ENCODE peak calls at places on chromosome X, in four cellular contexts. One of them, this sample, is unnamed.
A peak's percentile ranks its signal among the peaks of the same experiment; 100 is the strongest.

GRCh38 chrX:69565247-69565815 is 50.6 kb upstream of the EDA start:
- DNase-seq in NCI-H345: no peak
- DNase-seq in glomerular endothelial cell: no peak
- DNase-seq in hypothalamus: no peak
- DNase-seq in this sample: no peak

GRCh38 chrX:24148535-24149345 is 789 bp upstream of the ZFX start:
- DNase-seq in glomerular endothelial cell: no peak
- DNase-seq in NCI-H345: peak; percentile 10
- DNase-seq in hypothalamus: no peak
- DNase-seq in this sample: no peak

GRCh38 chrX:133608406-133608805 is 193.1 kb upstream of the GPC4 start:
- DNase-seq in hypothalamus: no peak
- DNase-seq in glomerular endothelial cell: no peak
- DNase-seq in NCI-H345: no peak
- DNase-seq in this sample: no peak

GRCh38 chrX:40132751-40133150 is 35.0 kb upstream of the BCOR start:
- DNase-seq in hypothalamus: no peak
- DNase-seq in NCI-H345: no peak
- DNase-seq in glomerular endothelial cell: no peak
- DNase-seq in this sample: no peak

GRCh38 chrX:107700317-107700774 is 72.0 kb downstream of the PRPS1 start:
- DNase-seq in NCI-H345: no peak
- DNase-seq in hypothalamus: peak; percentile 12
- DNase-seq in glomerular endothelial cell: no peak
- DNase-seq in this sample: no peak

GRCh38 chrX:12210196-12210815 is 72.0 kb downstream of the FRMPD4 start:
- DNase-seq in NCI-H345: no peak
- DNase-seq in hypothalamus: no peak
- DNase-seq in glomerular endothelial cell: no peak
- DNase-seq in this sample: no peak

GRCh38 chrX:16785247-16786138 is 773 bp upstream of the TXLNG start:
- DNase-seq in NCI-H345: peak; percentile 29
- DNase-seq in glomerular endothelial cell: no peak
- DNase-seq in hypothalamus: no peak
- DNase-seq in this sample: no peak

GRCh38 chrX:113741744-113742143 is 842.1 kb upstream of the HTR2C start:
- DNase-seq in glomerular endothelial cell: no peak
- DNase-seq in hypothalamus: no peak
- DNase-seq in NCI-H345: no peak
- DNase-seq in this sample: no peak

GRCh38 chrX:65586491-65586890 is 51.9 kb upstream of the LAS1L start:
- DNase-seq in hypothalamus: no peak
- DNase-seq in glomerular endothelial cell: no peak
- DNase-seq in NCI-H345: no peak
- DNase-seq in this sample: no peak

GRCh38 chrX:97065973-97066372 is 182.3 kb downstream of the RPA4 start:
- DNase-seq in glomerular endothelial cell: no peak
- DNase-seq in NCI-H345: no peak
- DNase-seq in hypothalamus: no peak
- DNase-seq in this sample: no peak

GRCh38 chrX:42415636-42416035 is 362.3 kb downstream of the PPP1R2C start:
- DNase-seq in glomerular endothelial cell: no peak
- DNase-seq in NCI-H345: no peak
- DNase-seq in hypothalamus: no peak
- DNase-seq in this sample: no peak

GRCh38 chrX:98956014-98956413 is 1454.1 kb downstream of the PCDH19 start:
- DNase-seq in hypothalamus: no peak
- DNase-seq in glomerular endothelial cell: no peak
- DNase-seq in NCI-H345: no peak
- DNase-seq in this sample: no peak

GRCh38 chrX:133254666-133255065 is 36.5 kb upstream of the TFDP3 start:
- DNase-seq in hypothalamus: no peak
- DNase-seq in glomerular endothelial cell: no peak
- DNase-seq in NCI-H345: no peak
- DNase-seq in this sample: no peak

GRCh38 chrX:133985164-133986007 is at the start of gene GPC3:
- DNase-seq in glomerular endothelial cell: no peak
- DNase-seq in NCI-H345: peak; percentile 70
- DNase-seq in hypothalamus: no peak
- DNase-seq in this sample: peak; percentile 17

GRCh38 chrX:138745215-138745614 is 33.7 kb upstream of the FGF13 start:
- DNase-seq in glomerular endothelial cell: peak; percentile 27
- DNase-seq in hypothalamus: no peak
- DNase-seq in NCI-H345: peak; percentile 9
- DNase-seq in this sample: no peak

GRCh38 chrX:44913656-44914531 is 40.9 kb downstream of the KDM6A start:
- DNase-seq in NCI-H345: no peak
- DNase-seq in glomerular endothelial cell: no peak
- DNase-seq in hypothalamus: no peak
- DNase-seq in this sample: no peak

GRCh38 chrX:153972368-153973126 is at the start of gene TMEM187:
- DNase-seq in NCI-H345: peak; percentile 94
- DNase-seq in hypothalamus: peak; percentile 63
- DNase-seq in glomerular endothelial cell: no peak
- DNase-seq in this sample: peak; percentile 74

GRCh38 chrX:72584165-72584564 is 11.5 kb upstream of the HDAC8 start:
- DNase-seq in NCI-H345: no peak
- DNase-seq in hypothalamus: no peak
- DNase-seq in glomerular endothelial cell: no peak
- DNase-seq in this sample: no peak

GRCh38 chrX:40009462-40009851 is 88.3 kb downstream of the BCOR start:
- DNase-seq in NCI-H345: no peak
- DNase-seq in hypothalamus: no peak
- DNase-seq in glomerular endothelial cell: no peak
- DNase-seq in this sample: no peak

GRCh38 chrX:117335209-117335608 is 781.4 kb downstream of the KLHL13 start:
- DNase-seq in NCI-H345: no peak
- DNase-seq in hypothalamus: no peak
- DNase-seq in glomerular endothelial cell: no peak
- DNase-seq in this sample: no peak

GRCh38 chrX:101231080-101231479 is 11.5 kb downstream of the DRP2 start:
- DNase-seq in glomerular endothelial cell: no peak
- DNase-seq in hypothalamus: no peak
- DNase-seq in NCI-H345: no peak
- DNase-seq in this sample: no peak

GRCh38 chrX:23052324-23052723 is 52.6 kb downstream of the DDX53 start:
- DNase-seq in hypothalamus: no peak
- DNase-seq in NCI-H345: no peak
- DNase-seq in glomerular endothelial cell: no peak
- DNase-seq in this sample: no peak

GRCh38 chrX:54994668-54995452 is 872 bp upstream of the PFKFB1 start:
- DNase-seq in NCI-H345: no peak
- DNase-seq in glomerular endothelial cell: no peak
- DNase-seq in hypothalamus: no peak
- DNase-seq in this sample: no peak

GRCh38 chrX:15438332-15438731 is 54.1 kb upstream of the VEGFD start:
- DNase-seq in hypothalamus: no peak
- DNase-seq in glomerular endothelial cell: no peak
- DNase-seq in NCI-H345: no peak
- DNase-seq in this sample: no peak

GRCh38 chrX:48899078-48899410 is 1.3 kb downstream of the PQBP1 start:
- DNase-seq in glomerular endothelial cell: no peak
- DNase-seq in NCI-H345: no peak
- DNase-seq in hypothalamus: no peak
- DNase-seq in this sample: no peak

GRCh38 chrX:146264763-146265375 is 447.2 kb downstream of the SLITRK2 start:
- DNase-seq in hypothalamus: no peak
- DNase-seq in glomerular endothelial cell: no peak
- DNase-seq in NCI-H345: no peak
- DNase-seq in this sample: no peak

GRCh38 chrX:148422531-148422930 is 77.9 kb upstream of the AFF2 start:
- DNase-seq in NCI-H345: no peak
- DNase-seq in glomerular endothelial cell: no peak
- DNase-seq in hypothalamus: no peak
- DNase-seq in this sample: no peak

GRCh38 chrX:149248073-149248625 is 257.0 kb downstream of the IDS start:
- DNase-seq in NCI-H345: no peak
- DNase-seq in glomerular endothelial cell: no peak
- DNase-seq in hypothalamus: no peak
- DNase-seq in this sample: no peak

GRCh38 chrX:123277347-123277746 is 93.3 kb downstream of the GRIA3 start:
- DNase-seq in glomerular endothelial cell: no peak
- DNase-seq in hypothalamus: no peak
- DNase-seq in NCI-H345: no peak
- DNase-seq in this sample: no peak

GRCh38 chrX:139864613-139865012 is 68.2 kb downstream of the ATP11C start:
- DNase-seq in glomerular endothelial cell: no peak
- DNase-seq in NCI-H345: no peak
- DNase-seq in hypothalamus: no peak
- DNase-seq in this sample: no peak

GRCh38 chrX:154022716-154023115 is 3.0 kb upstream of the IRAK1 start:
- DNase-seq in glomerular endothelial cell: no peak
- DNase-seq in NCI-H345: no peak
- DNase-seq in hypothalamus: no peak
- DNase-seq in this sample: no peak